ENCODE peak calls at places on chromosome 16, in four cellular contexts. O, W, I and U are unnamed samples.

GRCh38 chr16:83004868-83005652 is 378.3 kb downstream of the CDH13 start:
- DNase-seq in O (no peak), W (no peak), I (no peak), U (no peak)

GRCh38 chr16:23479138-23479537 is 26.1 kb upstream of the COG7 start:
- DNase-seq in O (no peak), W (no peak), I (no peak), U (no peak)

GRCh38 chr16:80100846-80101451 is 439.8 kb upstream of the DYNLRB2 start:
- DNase-seq in O (no peak), W (no peak), I (no peak), U (no peak)

GRCh38 chr16:69606985-69607384 is 41.2 kb downstream of the NFAT5 start:
- DNase-seq in O (no peak), W (no peak), I (no peak), U (no peak)

GRCh38 chr16:72905581-72905980 is 142.3 kb downstream of the ZFHX3 start:
- DNase-seq in O (no peak), W (no peak), I (no peak), U (no peak)

GRCh38 chr16:75012380-75013081 is 13.7 kb downstream of the ZNRF1 start:
- DNase-seq in O (no peak), W (no peak), I (no peak), U (no peak)

GRCh38 chr16:85412911-85413520 is 200.1 kb upstream of the GSE1 start:
- DNase-seq in O (no peak), W (no peak), I (no peak), U (no peak)

GRCh38 chr16:79902351-79902750 is 301.8 kb upstream of the MAF start:
- DNase-seq in O (no peak), W (no peak), I (no peak), U (no peak)

GRCh38 chr16:84829168-84829965 is 9.6 kb downstream of the CRISPLD2 start:
- DNase-seq in O (no peak), W (no peak), I (no peak), U (no peak)

GRCh38 chr16:89191033-89191900 is 9.1 kb downstream of the SLC22A31 start:
- DNase-seq in O (no peak), W (no peak), I (no peak), U (no peak)

GRCh38 chr16:82846806-82847205 is 220.0 kb downstream of the CDH13 start:
- DNase-seq in O (no peak), W (no peak), I (no peak), U (no peak)

GRCh38 chr16:89572478-89573205 is 2.9 kb upstream of the CPNE7 start:
- DNase-seq in O (no peak), W (no peak), I (no peak), U (no peak)

GRCh38 chr16:56113223-56113622 is 78.1 kb upstream of the GNAO1 start:
- DNase-seq in O (no peak), W (no peak), I (no peak), U (no peak)

DNA sequence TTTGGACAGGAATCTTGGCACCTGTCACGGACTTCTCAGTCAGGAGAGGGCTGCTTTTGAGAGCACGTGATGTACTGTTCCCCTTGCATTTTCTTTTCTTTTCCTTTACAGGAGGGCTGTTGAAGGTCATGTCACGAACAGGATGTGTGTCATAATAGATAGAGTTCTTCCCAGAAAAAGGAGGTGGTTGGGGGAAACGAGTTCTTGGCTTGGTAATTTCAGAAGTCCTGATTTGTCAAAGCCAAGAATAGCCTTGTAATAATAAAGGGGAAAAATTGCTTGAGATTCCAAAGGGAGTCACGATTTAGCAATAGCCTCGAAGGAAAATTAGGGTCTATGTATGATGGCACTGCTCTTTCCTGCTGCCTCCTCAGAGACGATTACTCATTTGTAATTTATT is 277.7 kb upstream of the N4BP1 start:
- DNase-seq in O (no peak), W (no peak), I (no peak), U (no peak)
- TF ChIP-seq POLR2A in O (no peak), W (no peak), I (no peak), U (no peak)

DNA sequence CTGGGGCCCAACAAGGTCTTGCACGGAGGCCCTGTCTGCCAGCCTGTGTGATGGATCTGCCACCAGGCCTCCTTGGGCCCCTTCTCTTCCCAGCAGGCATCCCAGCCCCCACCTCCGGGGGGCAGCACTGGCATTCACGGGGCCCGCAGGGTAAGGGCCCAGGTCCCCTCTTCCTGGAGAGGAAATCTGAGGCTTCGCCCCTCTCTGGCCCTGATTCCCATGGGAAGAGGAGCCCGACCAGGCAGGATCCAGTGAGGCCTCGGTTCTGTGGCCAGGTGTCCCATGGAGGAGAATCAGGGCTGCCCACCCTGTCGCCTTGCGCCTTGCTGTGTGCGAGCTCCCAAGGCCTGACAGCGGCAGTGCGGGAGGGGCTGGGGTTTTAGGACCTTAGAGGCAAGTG is 48.4 kb downstream of the PDPK1 start:
- DNase-seq in O (no peak), W (no peak), I (no peak), U (no peak)
- TF ChIP-seq CTCF in O (no peak), W (no peak), I (no peak), U (no peak)

GRCh38 chr16:4327782-4328579 is 12.1 kb downstream of the GLIS2 start:
- DNase-seq in O (peak; percentile 76), W (peak; percentile 83), I (peak; percentile 62), U (no peak)
- TF ChIP-seq POLR2AphosphoS5 in O (no peak), W (peak; percentile 51), I (peak; percentile 42), U (peak; percentile 63)

GRCh38 chr16:1983544-1984346 is at the start of gene GFER:
- DNase-seq in O (peak; percentile 52), W (peak; percentile 91), I (peak; percentile 75), U (no peak)
- TF ChIP-seq POLR2A in O (no peak), W (no peak), I (no peak), U (no peak)

GRCh38 chr16:54093281-54093680 is 193.3 kb downstream of the IRX3 start:
- DNase-seq in O (no peak), W (no peak), I (no peak), U (peak; percentile 31)
- TF ChIP-seq CTCF in O (no peak), W (no peak), I (no peak), U (no peak)